ENCODE peak calls at places on chromosomes 2 and 18, in seven cellular contexts. B, M, E, P, O, J and C are unnamed samples.
A peak's percentile ranks its signal among the peaks of the same experiment; 100 is the strongest.

GRCh38 chr2:178282075-178282474 is 87.8 kb downstream of the OSBPL6 start:
- DNase-seq in E (no peak), B (no peak), J (no peak), M (no peak), P (peak; percentile 40), O (peak; percentile 36), C (peak; percentile 42)

GRCh38 chr2:205011031-205011430 is 465.8 kb downstream of the PARD3B start:
- DNase-seq in M (no peak), O (no peak), J (no peak), B (no peak), P (no peak), E (no peak), C (no peak)

GRCh38 chr2:238794050-238794449 is 53.8 kb upstream of the TWIST2 start:
- DNase-seq in O (no peak), E (no peak), M (no peak), B (no peak), P (no peak), J (no peak), C (no peak)

GRCh38 chr18:79954791-79955190 is 3.3 kb upstream of the SLC66A2 start:
- DNase-seq in M (no peak), O (no peak), P (no peak), J (no peak), E (no peak), B (no peak), C (peak; percentile 46)

GRCh38 chr2:3399829-3400228 is 20.3 kb downstream of the TRAPPC12 start:
- DNase-seq in M (no peak), B (peak; percentile 20), J (no peak), E (no peak), O (no peak), P (peak; percentile 45), C (no peak)

GRCh38 chr2:230823264-230823964 is 41.3 kb upstream of the ITM2C start:
- DNase-seq in B (no peak), J (no peak), P (no peak), M (no peak), O (no peak), E (no peak), C (no peak)

GRCh38 chr18:3836483-3836882 is 386.5 kb downstream of the TGIF1 start:
- DNase-seq in B (no peak), J (no peak), P (no peak), O (no peak), E (no peak), M (no peak), C (no peak)

GRCh38 chr2:100281521-100282438 is 40.5 kb downstream of the LONRF2 start:
- DNase-seq in P (peak; percentile 41), O (no peak), E (no peak), B (no peak), J (no peak), M (no peak), C (no peak)

GRCh38 chr2:217826505-217826904 is 176.3 kb downstream of the TNS1 start:
- DNase-seq in P (no peak), E (no peak), B (no peak), O (no peak), J (no peak), M (no peak), C (peak; percentile 49)

GRCh38 chr2:238285653-238286082 is 2.7 kb downstream of the PER2 start:
- DNase-seq in B (no peak), M (no peak), P (peak; percentile 90), J (no peak), O (peak; percentile 48), E (no peak), C (peak; percentile 89)

GRCh38 chr2:101970901-101971300 is 20.9 kb upstream of the IL1R2 start:
- DNase-seq in P (no peak), M (no peak), E (no peak), O (no peak), J (no peak), B (no peak), C (no peak)

GRCh38 chr2:153890572-153890971 is 18.9 kb downstream of the GALNT13 start:
- DNase-seq in P (no peak), O (peak; percentile 56), B (no peak), M (no peak), E (no peak), J (no peak), C (no peak)

GRCh38 chr2:191631754-191632153 is 46.2 kb upstream of the NABP1 start:
- DNase-seq in E (no peak), O (no peak), B (no peak), P (peak; percentile 18), M (no peak), J (no peak), C (peak; percentile 41)

GRCh38 chr2:154698238-154698788 is at the start of gene KCNJ3:
- DNase-seq in B (no peak), P (no peak), O (peak; percentile 31), J (no peak), M (no peak), E (no peak), C (no peak)